ENCODE peak calls at places on chromosomes 16 and 17, in seven cellular contexts. K is esophagus muscularis mucosa, V is Caco-2, Z is right lobe of liver, O is left ventricle myocardium inferior, B is AG04450, X is neural progenitor cell. Y is an unnamed sample. For H3K27me3, the result is how much of the 10 kb centered on the place peaks cover.

GRCh38 chr17:57135748-57136342 is 50.8 kb downstream of the AKAP1 start:
- DNase-seq in Z (no peak), O (no peak), V (no peak), X (no peak), K (no peak), B (no peak), Y (no peak)

GRCh38 chr17:52233176-52233575 is 74.7 kb upstream of the CA10 start:
- DNase-seq in Z (no peak), B (no peak), V (no peak), X (no peak), O (no peak), K (no peak), Y (no peak)

GRCh38 chr16:57899771-57900661 is 70.9 kb downstream of the CNGB1 start:
- DNase-seq in X (peak), O (peak), Z (peak), B (peak), V (peak), K (no peak), Y (peak)

GRCh38 chr16:66924527-66925321 is 611 bp downstream of the RRAD start:
- DNase-seq in Z (no peak), B (no peak), X (peak), O (peak), V (peak), K (no peak), Y (no peak)

GRCh38 chr17:44206825-44207155 is 7.1 kb upstream of the ATXN7L3 start:
- DNase-seq in X (no peak), B (no peak), V (no peak), K (no peak), O (no peak), Z (no peak), Y (no peak)

GRCh38 chr16:54504372-54504771 is 217.8 kb upstream of the IRX3 start:
- DNase-seq in Z (no peak), B (no peak), O (no peak), K (no peak), X (no peak), V (no peak), Y (no peak)

GRCh38 chr17:49162866-49163265 is 30.3 kb downstream of the B4GALNT2 start:
- DNase-seq in Z (no peak), X (no peak), B (no peak), O (no peak), K (no peak), V (no peak), Y (no peak)

GRCh38 chr17:40019140-40019991 is 4.1 kb downstream of the CSF3 start:
- DNase-seq in K (no peak), V (no peak), X (no peak), B (peak), O (no peak), Z (no peak), Y (no peak)

GRCh38 chr16:88541109-88541508 is 29.1 kb upstream of the ZC3H18 start:
- DNase-seq in K (no peak), O (no peak), V (no peak), X (no peak), B (no peak), Z (no peak), Y (no peak)

GRCh38 chr17:17819561-17819995 is 17.2 kb downstream of the SREBF1 start:
- DNase-seq in V (no peak), K (no peak), O (peak), B (peak), X (no peak), Z (peak), Y (peak)

GRCh38 chr17:37017355-37017754 is 68.6 kb downstream of the AATF start:
- DNase-seq in X (no peak), Z (no peak), O (no peak), V (no peak), K (no peak), B (no peak), Y (no peak)

GRCh38 chr17:77496401-77496801 is 355.6 kb downstream of the SEC14L1 start:
- DNase-seq in X (no peak), O (peak), K (no peak), B (no peak), Z (peak), V (no peak), Y (no peak)

GRCh38 chr17:68399638-68400403 is 57.5 kb downstream of the WIPI1 start:
- DNase-seq in B (no peak), O (no peak), X (no peak), V (no peak), Z (no peak), K (peak), Y (no peak)

GRCh38 chr16:12341423-12341822 is 364.9 kb downstream of the SNX29 start:
- DNase-seq in X (no peak), K (no peak), B (no peak), Z (no peak), V (no peak), O (no peak), Y (no peak)

GRCh38 chr16:78368121-78369102 is 269.0 kb downstream of the WWOX start:
- DNase-seq in B (no peak), V (no peak), X (no peak), Z (no peak), O (no peak), K (no peak), Y (no peak)

GRCh38 chr17:18258356-18259038 is at the start of gene FLII:
- DNase-seq in O (peak), V (peak), X (peak), B (no peak), K (no peak), Z (peak), Y (peak)

DNA sequence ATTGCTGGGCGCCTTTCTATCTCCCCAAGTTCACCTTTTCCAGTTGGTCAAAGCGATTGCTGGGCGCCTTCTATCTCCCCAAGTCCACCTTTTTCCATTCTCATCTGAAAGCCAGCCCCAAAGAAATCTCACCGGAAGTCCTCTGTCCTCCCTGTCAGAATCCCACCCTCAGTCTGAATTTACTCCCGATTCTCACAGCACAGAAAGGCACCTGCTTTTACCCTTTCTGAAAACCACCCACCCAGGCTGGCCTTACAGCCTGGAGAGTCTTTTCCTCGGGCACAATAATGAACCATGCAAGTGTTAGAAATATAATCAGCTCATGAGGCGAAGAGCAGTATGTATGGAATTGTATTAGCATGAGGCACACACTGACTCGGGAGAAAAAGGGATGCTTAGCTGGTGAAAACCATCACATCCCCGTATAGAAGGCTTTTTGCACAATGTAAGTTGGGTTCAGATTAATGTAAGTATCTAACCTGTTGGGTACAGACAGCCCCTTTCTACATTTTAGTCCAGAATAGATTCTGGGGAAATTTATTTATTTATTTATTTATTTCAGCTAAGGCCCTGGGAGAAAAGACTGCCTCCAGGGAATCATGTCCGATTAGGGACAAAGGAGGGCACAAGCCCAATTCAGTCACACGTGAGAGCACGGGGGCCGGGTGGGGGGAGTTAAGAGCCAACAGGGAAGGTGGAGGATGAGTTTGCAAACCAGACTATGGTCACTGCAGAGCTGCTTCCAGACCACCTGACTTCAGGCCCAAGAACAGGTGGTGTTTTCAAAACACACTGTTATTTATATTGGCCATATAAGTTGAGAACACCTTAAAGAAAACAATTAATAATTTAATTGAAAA is 1.4 kb upstream of the ZFHX3 start:
- DNase-seq in K (no peak), X (no peak), V (no peak), O (no peak), Z (no peak), B (no peak), Y (no peak)
- H3K27me3 ChIP-seq in K (under half), X (half or more), V (under half), O (under half), Z (under half), B (under half), Y (under half)

GRCh38 chr16:84239910-84240309 is at the start of gene KCNG4:
- DNase-seq in O (no peak), K (no peak), V (no peak), B (no peak), Z (no peak), X (no peak), Y (no peak)
- H3K27me3 ChIP-seq in O (half or more), K (under half), V (under half), B (under half), Z (under half), X (under half), Y (under half)

GRCh38 chr17:29214215-29215146 is 32.2 kb upstream of the CRYBA1 start:
- DNase-seq in X (no peak), Z (no peak), V (no peak), B (no peak), O (no peak), K (no peak), Y (no peak)

GRCh38 chr17:29216181-29216580 is 30.5 kb upstream of the CRYBA1 start:
- DNase-seq in V (no peak), X (no peak), Z (no peak), B (no peak), K (no peak), O (no peak), Y (no peak)

GRCh38 chr17:29216856-29217255 is 29.8 kb upstream of the CRYBA1 start:
- DNase-seq in X (no peak), O (no peak), V (no peak), K (no peak), B (no peak), Z (no peak), Y (no peak)

GRCh38 chr17:29215174-29215573 is 31.5 kb upstream of the CRYBA1 start:
- DNase-seq in O (no peak), X (no peak), V (no peak), Z (no peak), B (no peak), K (no peak), Y (no peak)

GRCh38 chr17:29215717-29216116 is 30.9 kb upstream of the CRYBA1 start:
- DNase-seq in B (no peak), Z (no peak), K (no peak), X (no peak), O (no peak), V (no peak), Y (no peak)
- H3K27me3 ChIP-seq in B (under half), Z (under half), K (under half), X (under half), O (under half), V (under half), Y (under half)

DNA sequence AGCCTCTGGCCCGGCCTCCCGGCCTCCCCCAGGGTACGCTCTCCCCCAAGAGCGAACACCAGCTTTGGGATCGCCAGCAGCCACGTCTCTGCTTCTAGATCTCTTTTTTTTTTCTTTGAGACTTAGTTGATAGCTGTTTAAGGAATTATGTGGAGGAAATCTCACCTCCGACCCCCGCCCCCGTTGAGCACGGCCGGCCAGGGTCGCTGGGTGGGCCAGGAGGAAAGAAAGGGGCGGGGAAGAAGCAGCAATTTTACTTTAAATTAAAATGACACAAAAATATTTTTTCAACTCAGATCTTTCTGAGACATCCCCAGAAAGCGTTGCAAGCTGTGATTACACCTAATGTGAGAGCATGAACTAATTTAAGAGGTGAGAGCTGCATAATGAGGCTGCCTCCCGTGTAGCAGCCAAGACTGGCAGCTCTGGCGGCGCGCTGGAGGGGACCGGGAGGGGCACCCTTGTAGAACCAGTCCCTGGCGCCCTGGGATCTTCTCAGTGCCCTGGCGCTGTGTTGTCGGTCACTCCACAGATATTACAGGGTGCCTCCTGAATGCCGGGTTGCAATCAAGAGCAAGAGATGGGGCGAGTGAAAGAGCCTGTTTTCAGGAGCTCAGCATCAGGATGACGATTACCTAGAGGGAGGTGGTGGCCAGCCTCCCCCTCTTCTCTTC is 1.9 kb upstream of the CBLN1 start:
- DNase-seq in V (no peak), X (peak), K (peak), B (no peak), O (no peak), Z (no peak), Y (no peak)
- H3K27me3 ChIP-seq in V (under half), X (half or more), K (half or more), B (under half), O (half or more), Z (under half), Y (half or more)

GRCh38 chr16:48503779-48504178 is 106.2 kb downstream of the N4BP1 start:
- DNase-seq in K (no peak), Z (no peak), B (peak), X (no peak), O (peak), V (no peak), Y (peak)
- H3K27me3 ChIP-seq in K (under half), Z (under half), B (under half), X (under half), O (under half), V (under half), Y (under half)

Y was measured in spleen.